ENCODE peak calls at places on chromosomes 6 and 20, in ten cellular contexts. C is upper lobe of right lung; V is HCEC 1CT; M is progenitor cell of endocrine pancreas; F is effector CD8-positive, alpha-beta T cell; Q is hepatocyte; I is stimulated activated CD4-positive, alpha-beta T cell treated with anti-CD3 and anti-CD28 coated beads, Interleukin-1b, Interleukin-23, amount 100 ng/mL, for 1 hour; K is GM03348; L is activated T-cell treated with anti-CD3 and anti-CD28 coated beads, Interleukin-2, amount 50 U/mL, for 72 hours; D is tibial nerve. J is an unnamed sample.

GRCh38 chr20:38307371-38308046 is 3.6 kb downstream of the BPI start:
- DNase-seq in M (no peak), L (no peak), Q (no peak), D (no peak), K (peak), V (peak), F (no peak), C (no peak), I (no peak), J (no peak)

GRCh38 chr20:57229490-57229889 is 37.0 kb downstream of the BMP7 start:
- DNase-seq in M (no peak), C (no peak), L (no peak), D (no peak), F (no peak), K (no peak), Q (no peak), V (no peak), I (no peak), J (no peak)

GRCh38 chr6:112690497-112691202 is 343.5 kb downstream of the RFPL4B start:
- DNase-seq in F (no peak), I (no peak), Q (no peak), V (peak), K (peak), L (no peak), M (no peak), C (no peak), D (no peak), J (no peak)

GRCh38 chr6:34350100-34350936 is 42.2 kb downstream of the NUDT3 start:
- DNase-seq in I (no peak), M (no peak), V (peak), F (no peak), L (no peak), K (no peak), D (no peak), Q (no peak), C (no peak), J (no peak)

GRCh38 chr6:165615629-165616028 is 47.4 kb downstream of the PDE10A start:
- DNase-seq in C (no peak), K (no peak), L (no peak), I (no peak), D (no peak), M (no peak), Q (no peak), F (no peak), V (no peak), J (no peak)

GRCh38 chr6:47238456-47238995 is 71.2 kb downstream of the TNFRSF21 start:
- DNase-seq in C (no peak), Q (peak), I (no peak), F (no peak), L (no peak), M (no peak), V (no peak), K (no peak), D (no peak), J (no peak)

GRCh38 chr6:148367418-148368024 is 24.9 kb downstream of the SASH1 start:
- DNase-seq in D (peak), L (no peak), F (no peak), Q (no peak), V (peak), M (no peak), K (peak), I (no peak), C (no peak), J (no peak)

GRCh38 chr6:135438907-135439535 is 58.5 kb downstream of the AHI1 start:
- DNase-seq in F (no peak), I (no peak), L (no peak), M (no peak), K (no peak), Q (peak), C (no peak), D (no peak), V (peak), J (no peak)

GRCh38 chr6:20473518-20473917 is 60.7 kb upstream of the CDKAL1 start:
- DNase-seq in D (no peak), K (no peak), F (no peak), M (no peak), Q (no peak), C (no peak), I (no peak), V (no peak), L (no peak), J (no peak)

GRCh38 chr6:109472132-109472995 is 10.7 kb downstream of the ZBTB24 start:
- DNase-seq in Q (no peak), C (no peak), M (no peak), K (no peak), L (no peak), I (no peak), V (no peak), F (no peak), D (no peak), J (no peak)

GRCh38 chr6:170102582-170103481 is 188.0 kb downstream of the DLL1 start:
- DNase-seq in I (no peak), D (no peak), F (no peak), Q (no peak), M (no peak), K (no peak), V (no peak), C (peak), L (no peak), J (no peak)

GRCh38 chr20:61739086-61739831 is 326.4 kb downstream of the TAF4 start:
- DNase-seq in K (no peak), L (no peak), M (no peak), I (no peak), V (no peak), D (no peak), Q (no peak), F (no peak), C (no peak), J (no peak)

GRCh38 chr20:46826343-46826984 is 68.2 kb upstream of the EYA2 start:
- DNase-seq in K (peak), L (no peak), D (no peak), V (no peak), I (no peak), M (no peak), Q (no peak), C (no peak), F (no peak), J (no peak)

GRCh38 chr20:24498641-24499040 is 29.2 kb downstream of the SYNDIG1 start:
- DNase-seq in L (no peak), Q (no peak), V (no peak), K (no peak), F (no peak), I (no peak), M (no peak), C (no peak), D (no peak), J (no peak)

GRCh38 chr20:44701116-44701865 is 13.9 kb upstream of the CCN5 start:
- DNase-seq in Q (no peak), I (no peak), M (no peak), L (no peak), D (no peak), V (no peak), F (no peak), K (peak), C (no peak), J (no peak)

GRCh38 chr20:9160760-9161159 is 91.9 kb downstream of the PLCB4 start:
- DNase-seq in K (peak), F (no peak), M (no peak), I (no peak), L (no peak), V (no peak), D (no peak), Q (no peak), C (no peak), J (no peak)

GRCh38 chr6:115753446-115753845 is 307.2 kb downstream of the FRK start:
- DNase-seq in M (no peak), Q (no peak), D (no peak), L (no peak), V (no peak), K (no peak), I (no peak), C (no peak), F (no peak), J (no peak)

GRCh38 chr20:53510266-53510665 is 83.4 kb downstream of the ZNF217 start:
- DNase-seq in C (no peak), L (no peak), D (no peak), K (no peak), Q (no peak), V (no peak), I (no peak), M (no peak), F (no peak), J (no peak)

GRCh38 chr6:125078602-125079321 is 74.8 kb upstream of the TPD52L1 start:
- DNase-seq in L (no peak), F (no peak), V (no peak), D (no peak), M (no peak), Q (no peak), C (no peak), K (no peak), I (no peak), J (no peak)

GRCh38 chr20:208937-209566 is 18.0 kb upstream of the DEFB129 start:
- DNase-seq in F (no peak), K (peak), M (no peak), V (peak), I (no peak), D (no peak), Q (peak), C (no peak), L (peak), J (no peak)

GRCh38 chr6:136920216-136920857 is 1.8 kb upstream of the SLC35D3 start:
- DNase-seq in M (no peak), D (no peak), Q (no peak), C (no peak), K (no peak), F (no peak), L (no peak), I (no peak), V (no peak), J (no peak)

GRCh38 chr6:128208078-128208477 is 307.2 kb upstream of the THEMIS start:
- DNase-seq in I (no peak), Q (no peak), K (peak), F (no peak), L (no peak), C (no peak), D (no peak), M (no peak), V (peak), J (no peak)

GRCh38 chr6:43965628-43966373 is 161.5 kb downstream of the MRPL14 start:
- DNase-seq in V (no peak), F (no peak), L (no peak), Q (no peak), I (no peak), K (no peak), M (no peak), D (no peak), C (no peak), J (no peak)

GRCh38 chr20:19072988-19073387 is 139.5 kb upstream of the SLC24A3 start:
- DNase-seq in D (no peak), Q (no peak), F (no peak), V (no peak), I (no peak), L (no peak), C (no peak), K (no peak), M (no peak), J (no peak)

GRCh38 chr6:5778317-5778857 is 228.3 kb downstream of the NRN1 start:
- DNase-seq in K (no peak), I (no peak), F (no peak), Q (no peak), D (no peak), L (no peak), V (no peak), M (no peak), C (no peak), J (no peak)

GRCh38 chr20:2527762-2528161 is 8.6 kb upstream of the TMC2 start:
- DNase-seq in V (no peak), D (no peak), I (no peak), C (no peak), L (no peak), K (no peak), Q (no peak), F (no peak), M (no peak), J (no peak)

GRCh38 chr6:76217606-76218005 is 145.1 kb upstream of the IMPG1 start:
- DNase-seq in V (no peak), I (no peak), Q (no peak), L (no peak), C (no peak), F (no peak), D (no peak), K (no peak), M (no peak), J (no peak)

GRCh38 chr20:17542993-17543412 is 11.8 kb upstream of the BFSP1 start:
- DNase-seq in Q (no peak), V (peak), I (no peak), M (no peak), F (no peak), D (no peak), C (no peak), L (no peak), K (peak), J (no peak)

GRCh38 chr6:88922775-88923548 is 40.5 kb downstream of the RNGTT start:
- DNase-seq in V (peak), K (no peak), L (no peak), M (no peak), D (no peak), C (no peak), F (no peak), Q (no peak), I (no peak), J (no peak)

GRCh38 chr20:17377222-17377621 is 150.4 kb downstream of the PCSK2 start:
- DNase-seq in C (no peak), M (no peak), L (no peak), K (no peak), I (no peak), F (no peak), Q (no peak), V (no peak), D (no peak), J (no peak)

GRCh38 chr6:108039681-108040080 is 34.9 kb downstream of the OSTM1 start:
- DNase-seq in I (no peak), L (no peak), V (no peak), K (no peak), D (no peak), F (no peak), C (no peak), M (no peak), Q (no peak), J (no peak)

GRCh38 chr20:60650087-60650486 is 602.0 kb upstream of the CDH4 start:
- DNase-seq in D (no peak), F (no peak), K (no peak), V (no peak), Q (no peak), C (no peak), I (no peak), L (no peak), M (no peak), J (no peak)

GRCh38 chr20:32737371-32738223 is 5.7 kb downstream of the COMMD7 start:
- DNase-seq in V (peak), M (no peak), F (no peak), L (peak), C (no peak), D (no peak), Q (no peak), I (no peak), K (peak), J (no peak)

GRCh38 chr6:80658926-80659325 is 552.5 kb downstream of the BCKDHB start:
- DNase-seq in I (no peak), F (no peak), M (no peak), V (no peak), Q (no peak), D (no peak), L (no peak), K (no peak), C (no peak), J (no peak)

GRCh38 chr20:1943267-1944002 is 48.2 kb downstream of the SIRPA start:
- DNase-seq in Q (peak), D (peak), L (no peak), M (no peak), F (no peak), C (no peak), K (peak), V (no peak), I (no peak), J (no peak)

GRCh38 chr20:34771680-34772081 is 53.8 kb downstream of the NCOA6 start:
- DNase-seq in D (no peak), C (no peak), K (no peak), I (no peak), L (no peak), Q (no peak), F (no peak), M (no peak), V (peak), J (no peak)

J was measured in NCI-H1048.